ENCODE peak calls at places on chromosomes 2 and 18, in five cellular contexts. Q, W, B, X and K are unnamed samples.
A peak's percentile ranks its signal among the peaks of the same experiment; 100 is the strongest.

GRCh38 chr18:70453058-70453775 is 164.4 kb downstream of the SOCS6 start:
- DNase-seq in Q (no peak), B (no peak), X (no peak), W (peak; percentile 63), K (no peak)

GRCh38 chr2:45406626-45407025 is 204.4 kb downstream of the SRBD1 start:
- DNase-seq in X (no peak), B (no peak), W (peak; percentile 61), Q (no peak), K (no peak)

GRCh38 chr2:227460079-227460485 is 11.9 kb upstream of the AGFG1 start:
- DNase-seq in Q (no peak), B (peak; percentile 55), W (peak; percentile 77), X (no peak), K (no peak)

GRCh38 chr2:57075226-57075625 is 891.4 kb downstream of the CCDC85A start:
- DNase-seq in W (peak; percentile 6), X (peak; percentile 29), B (no peak), Q (no peak), K (peak; percentile 13)

GRCh38 chr2:101508636-101509035 is 33.7 kb upstream of the RFX8 start:
- DNase-seq in X (no peak), B (no peak), Q (no peak), W (no peak), K (no peak)

GRCh38 chr18:6881034-6881800 is 151.7 kb downstream of the ARHGAP28 start:
- DNase-seq in B (no peak), W (peak; percentile 95), Q (no peak), X (no peak), K (no peak)

GRCh38 chr2:171297951-171298350 is 135.8 kb downstream of the METTL8 start:
- DNase-seq in B (no peak), X (no peak), W (peak; percentile 8), Q (no peak), K (no peak)

GRCh38 chr18:45559258-45559657 is 56.0 kb upstream of the SLC14A2 start:
- DNase-seq in X (no peak), B (no peak), W (no peak), Q (no peak), K (no peak)

GRCh38 chr2:1091895-1092585 is 141.4 kb downstream of the SNTG2 start:
- DNase-seq in X (no peak), B (no peak), W (no peak), Q (no peak), K (peak; percentile 63)

GRCh38 chr2:20629181-20629580 is 21.7 kb downstream of the HS1BP3 start:
- DNase-seq in W (no peak), X (no peak), B (no peak), Q (peak; percentile 61), K (no peak)

GRCh38 chr2:232854082-232854481 is 16.0 kb upstream of the SNORC start:
- DNase-seq in X (peak; percentile 10), B (no peak), W (peak; percentile 89), Q (peak; percentile 69), K (no peak)

GRCh38 chr2:235300368-235301201 is 193.3 kb upstream of the AGAP1 start:
- DNase-seq in W (peak; percentile 84), Q (peak; percentile 85), X (no peak), B (no peak), K (no peak)

GRCh38 chr2:144027593-144027992 is 492.3 kb downstream of the ZEB2 start:
- DNase-seq in X (no peak), W (no peak), Q (no peak), B (no peak), K (no peak)

GRCh38 chr2:2699117-2699497 is 368.0 kb upstream of the MYT1L start:
- DNase-seq in X (no peak), B (no peak), Q (no peak), W (no peak), K (no peak)

GRCh38 chr2:96174251-96175144 is 29.3 kb upstream of the DUSP2 start:
- DNase-seq in Q (no peak), W (peak; percentile 56), B (peak; percentile 84), X (no peak), K (peak; percentile 77)

GRCh38 chr18:57242285-57242684 is 95.4 kb downstream of the BOD1L2 start:
- DNase-seq in W (no peak), B (no peak), X (no peak), Q (no peak), K (no peak)

GRCh38 chr2:200627110-200627770 is 41.4 kb downstream of the AOX1 start:
- DNase-seq in W (no peak), Q (no peak), B (no peak), X (no peak), K (no peak)

GRCh38 chr2:62000538-62000937 is 95.1 kb downstream of the COMMD1 start:
- DNase-seq in X (no peak), W (no peak), Q (no peak), B (no peak), K (no peak)

GRCh38 chr2:213627054-213627710 is 342.9 kb downstream of the SPAG16 start:
- DNase-seq in W (no peak), B (no peak), X (no peak), Q (no peak), K (no peak)

GRCh38 chr2:11872247-11872947 is 126.0 kb downstream of the LPIN1 start:
- DNase-seq in Q (no peak), W (no peak), B (no peak), X (no peak), K (no peak)

GRCh38 chr2:47636596-47636995 is 146.3 kb upstream of the MSH6 start:
- DNase-seq in Q (no peak), B (no peak), X (no peak), W (no peak), K (no peak)

GRCh38 chr2:120625865-120626560 is 109.7 kb upstream of the GLI2 start:
- DNase-seq in X (no peak), Q (peak; percentile 89), W (no peak), B (no peak), K (no peak)

GRCh38 chr2:7954223-7954622 is 727.6 kb upstream of the ID2 start:
- DNase-seq in Q (no peak), B (no peak), W (no peak), X (no peak), K (no peak)

GRCh38 chr18:67300498-67300897 is 216.0 kb downstream of the DSEL start:
- DNase-seq in B (no peak), Q (no peak), W (no peak), X (no peak), K (no peak)

GRCh38 chr2:224312741-224313140 is 89.2 kb downstream of the FAM124B start:
- DNase-seq in W (no peak), X (no peak), B (no peak), Q (no peak), K (no peak)

GRCh38 chr2:31568585-31569201 is 12.0 kb downstream of the SRD5A2 start:
- DNase-seq in Q (no peak), B (no peak), W (no peak), X (no peak), K (no peak)

GRCh38 chr18:72847771-72848170 is 20.0 kb downstream of the NETO1 start:
- DNase-seq in W (no peak), B (no peak), X (no peak), Q (no peak), K (no peak)
- H3K27ac ChIP-seq in W (no peak overlapping the region), B (no peak overlapping the region), X (peak overlapping the region; percentile 76), Q (no peak overlapping the region), K (no peak overlapping the region)

GRCh38 chr18:76757925-76758324 is 64.4 kb upstream of the ZNF236 start:
- DNase-seq in B (no peak), Q (no peak), W (no peak), X (no peak), K (no peak)
- H3K27ac ChIP-seq in B (no peak overlapping the region), Q (no peak overlapping the region), W (no peak overlapping the region), X (no peak overlapping the region), K (no peak overlapping the region)

DNA sequence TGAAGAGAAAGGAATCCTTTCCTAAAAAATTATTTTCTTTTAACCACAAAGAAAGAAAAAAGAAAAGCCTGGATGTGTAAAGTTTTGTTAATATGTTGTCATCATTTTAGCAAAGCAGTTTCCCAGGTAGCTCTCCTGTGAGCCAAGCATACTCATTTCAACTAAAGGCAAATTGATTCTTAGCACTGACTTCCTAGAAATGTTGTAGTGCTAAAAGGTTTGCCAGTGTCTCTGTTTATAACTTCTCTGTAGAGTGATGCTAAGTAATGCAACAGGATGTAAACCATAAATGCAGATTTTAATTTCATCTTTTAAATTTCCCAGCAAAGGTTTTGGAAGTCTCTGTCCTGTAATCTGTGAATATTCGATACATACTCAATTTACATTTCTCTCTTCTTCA is 10.2 kb downstream of the GATA6 start:
- DNase-seq in W (no peak), B (no peak), Q (no peak), X (no peak), K (no peak)
- H3K27ac ChIP-seq in W (no peak overlapping the region), B (no peak overlapping the region), Q (no peak overlapping the region), X (no peak overlapping the region), K (no peak overlapping the region)

GRCh38 chr2:150517951-150518680 is 30.6 kb upstream of the RND3 start:
- DNase-seq in B (no peak), W (peak; percentile 88), X (no peak), Q (no peak), K (no peak)

GRCh38 chr2:150526006-150526405 is 38.5 kb upstream of the RND3 start:
- DNase-seq in B (no peak), W (no peak), X (no peak), Q (no peak), K (no peak)

GRCh38 chr2:150520088-150520487 is 32.6 kb upstream of the RND3 start:
- DNase-seq in Q (no peak), W (no peak), X (peak; percentile 75), B (no peak), K (no peak)

GRCh38 chr2:150522269-150522668 is 34.8 kb upstream of the RND3 start:
- DNase-seq in W (no peak), B (no peak), X (no peak), Q (no peak), K (no peak)

GRCh38 chr2:150520887-150521664 is 33.6 kb upstream of the RND3 start:
- DNase-seq in X (peak; percentile 92), B (no peak), Q (no peak), W (peak; percentile 57), K (peak; percentile 26)
- H3K27ac ChIP-seq in X (peak overlapping the region; percentile 76), B (no peak overlapping the region), Q (no peak overlapping the region), W (peak overlapping the region; percentile 0), K (peak overlapping the region; percentile 47)

GRCh38 chr2:219995409-219995808 is 368.0 kb downstream of the SLC4A3 start:
- DNase-seq in Q (no peak), X (no peak), W (no peak), B (no peak), K (no peak)

GRCh38 chr2:219998714-219999227 is 371.3 kb downstream of the SLC4A3 start:
- DNase-seq in Q (no peak), W (no peak), X (no peak), B (no peak), K (no peak)

GRCh38 chr2:219998099-219998498 is 370.7 kb downstream of the SLC4A3 start:
- DNase-seq in Q (no peak), W (no peak), X (no peak), B (no peak), K (no peak)

GRCh38 chr2:219997341-219997851 is 370.0 kb downstream of the SLC4A3 start:
- DNase-seq in Q (peak; percentile 78), B (no peak), W (peak; percentile 50), X (no peak), K (no peak)

DNA sequence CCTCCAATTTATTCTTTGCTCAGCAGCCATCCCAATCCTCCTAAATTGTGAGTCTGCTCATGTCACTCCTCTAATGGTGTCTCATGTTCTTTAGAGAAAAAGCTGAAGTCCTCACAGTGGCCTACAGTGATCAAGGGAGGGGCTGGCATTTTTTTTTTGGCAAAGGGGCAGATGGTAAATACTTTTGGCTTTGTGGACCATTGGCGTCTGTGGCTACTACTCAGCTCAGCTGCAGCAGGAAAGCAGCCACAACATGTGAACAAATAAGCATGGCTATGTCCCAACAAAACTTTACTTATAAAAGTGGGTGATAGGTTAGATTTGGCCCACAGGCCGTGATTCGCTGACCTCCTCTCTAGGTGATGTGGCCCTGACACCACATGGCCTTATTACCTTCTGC is 368.9 kb downstream of the SLC4A3 start:
- DNase-seq in B (no peak), Q (no peak), W (no peak), X (no peak), K (no peak)
- H3K27ac ChIP-seq in B (no peak overlapping the region), Q (no peak overlapping the region), W (no peak overlapping the region), X (no peak overlapping the region), K (no peak overlapping the region)